ENCODE peak calls at places on chromosomes 4 and X, in seven cellular contexts. R is AG04450; T is PC-3; P is endodermal cell; C is CD4-positive, alpha-beta memory T cell; S is dorsolateral prefrontal cortex; O is sigmoid colon. F is an unnamed sample.

GRCh38 chrX:118116308-118117068 is at the start of gene KLHL13:
- DNase-seq in R (no peak), T (peak), P (peak), C (no peak), S (peak), O (peak), F (no peak)

GRCh38 chr4:2291705-2292651 is 30.1 kb upstream of the MXD4 start:
- DNase-seq in R (no peak), T (no peak), P (peak), C (no peak), S (peak), O (peak), F (no peak)

GRCh38 chr4:90951037-90951436 is 823.8 kb downstream of the CCSER1 start:
- DNase-seq in R (peak), T (peak), P (no peak), C (no peak), S (no peak), O (no peak), F (no peak)

GRCh38 chrX:115531818-115532403 is 29.1 kb upstream of the PLS3 start:
- DNase-seq in R (no peak), T (peak), P (no peak), C (no peak), S (no peak), O (no peak), F (no peak)

GRCh38 chr4:61583696-61584095 is 383.6 kb downstream of the ADGRL3 start:
- DNase-seq in R (peak), T (peak), P (no peak), C (no peak), S (no peak), O (no peak), F (no peak)

GRCh38 chrX:52424658-52425057 is 55.8 kb downstream of the XAGE2 start:
- DNase-seq in R (no peak), T (peak), P (no peak), C (no peak), S (no peak), O (no peak), F (no peak)

GRCh38 chr4:106529348-106530033 is 160.9 kb upstream of the GIMD1 start:
- DNase-seq in R (no peak), T (peak), P (no peak), C (no peak), S (no peak), O (no peak), F (no peak)

GRCh38 chrX:39988496-39988895 is 109.3 kb downstream of the BCOR start:
- DNase-seq in R (no peak), T (no peak), P (no peak), C (no peak), S (no peak), O (no peak), F (no peak)

GRCh38 chr4:151091047-151091446 is 8.4 kb upstream of the RPS3A start:
- DNase-seq in R (no peak), T (no peak), P (no peak), C (no peak), S (no peak), O (no peak), F (no peak)

GRCh38 chr4:70518716-70519115 is 347 bp downstream of the AMTN start:
- DNase-seq in R (no peak), T (peak), P (no peak), C (no peak), S (no peak), O (no peak), F (no peak)

GRCh38 chr4:153488719-153489384 is 22.7 kb downstream of the TMEM131L start:
- DNase-seq in R (no peak), T (no peak), P (peak), C (no peak), S (peak), O (no peak), F (no peak)

GRCh38 chr4:150369434-150370141 is 212.4 kb upstream of the MAB21L2 start:
- DNase-seq in R (no peak), T (no peak), P (no peak), C (no peak), S (no peak), O (no peak), F (no peak)

GRCh38 chr4:119329837-119330620 is 8.1 kb upstream of the FABP2 start:
- DNase-seq in R (no peak), T (no peak), P (no peak), C (no peak), S (no peak), O (no peak), F (no peak)

GRCh38 chr4:89000844-89001360 is 56.1 kb downstream of the FAM13A start:
- DNase-seq in R (no peak), T (peak), P (no peak), C (no peak), S (no peak), O (no peak), F (peak)

GRCh38 chr4:76624271-76624681 is 189.2 kb downstream of the SHROOM3 start:
- DNase-seq in R (peak), T (peak), P (peak), C (no peak), S (no peak), O (peak), F (no peak)

GRCh38 chr4:153062652-153063168 is 126.6 kb downstream of the FHDC1 start:
- DNase-seq in R (no peak), T (no peak), P (no peak), C (no peak), S (no peak), O (no peak), F (no peak)

GRCh38 chr4:102625232-102625930 is 124.2 kb downstream of the NFKB1 start:
- DNase-seq in R (no peak), T (peak), P (peak), C (peak), S (no peak), O (no peak), F (no peak)

GRCh38 chr4:185902654-185903053 is 90.7 kb upstream of the SORBS2 start:
- DNase-seq in R (no peak), T (peak), P (no peak), C (no peak), S (no peak), O (no peak), F (no peak)

GRCh38 chrX:121642415-121642814 is 595.0 kb downstream of the GLUD2 start:
- DNase-seq in R (no peak), T (peak), P (no peak), C (no peak), S (no peak), O (no peak), F (no peak)

GRCh38 chrX:3680459-3680858 is 33.0 kb downstream of the PRKX start:
- DNase-seq in R (no peak), T (peak), P (no peak), C (no peak), S (no peak), O (no peak), F (no peak)

GRCh38 chrX:17475820-17476219 is 100.8 kb downstream of the NHS start:
- DNase-seq in R (no peak), T (no peak), P (no peak), C (no peak), S (no peak), O (no peak), F (no peak)

DNA sequence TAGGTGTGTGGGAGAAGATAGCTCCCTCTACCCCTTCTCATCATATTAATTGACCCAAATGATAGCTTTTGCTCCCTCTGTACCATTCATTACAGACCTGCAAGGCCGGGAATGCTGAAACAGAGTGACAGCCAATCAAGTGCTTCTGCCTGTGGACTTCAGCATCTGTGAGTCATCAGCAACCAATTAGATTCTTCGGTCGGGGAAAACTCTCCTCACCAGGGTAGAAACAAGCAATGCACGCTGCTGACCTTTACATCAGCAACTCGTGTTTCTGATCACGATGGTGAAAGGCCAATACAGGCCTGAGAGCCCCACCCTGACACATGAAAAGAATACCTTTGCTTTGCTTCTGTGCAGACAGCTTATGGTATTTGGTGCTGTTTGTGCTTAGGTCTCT is 347.2 kb upstream of the DDX53 start:
- DNase-seq in R (peak), T (peak), P (peak), C (no peak), S (no peak), O (no peak), F (no peak)
- H3K27ac ChIP-seq in R (no peak), T (no peak), P (no peak), C (no peak), S (no peak), O (peak), F (no peak)

DNA sequence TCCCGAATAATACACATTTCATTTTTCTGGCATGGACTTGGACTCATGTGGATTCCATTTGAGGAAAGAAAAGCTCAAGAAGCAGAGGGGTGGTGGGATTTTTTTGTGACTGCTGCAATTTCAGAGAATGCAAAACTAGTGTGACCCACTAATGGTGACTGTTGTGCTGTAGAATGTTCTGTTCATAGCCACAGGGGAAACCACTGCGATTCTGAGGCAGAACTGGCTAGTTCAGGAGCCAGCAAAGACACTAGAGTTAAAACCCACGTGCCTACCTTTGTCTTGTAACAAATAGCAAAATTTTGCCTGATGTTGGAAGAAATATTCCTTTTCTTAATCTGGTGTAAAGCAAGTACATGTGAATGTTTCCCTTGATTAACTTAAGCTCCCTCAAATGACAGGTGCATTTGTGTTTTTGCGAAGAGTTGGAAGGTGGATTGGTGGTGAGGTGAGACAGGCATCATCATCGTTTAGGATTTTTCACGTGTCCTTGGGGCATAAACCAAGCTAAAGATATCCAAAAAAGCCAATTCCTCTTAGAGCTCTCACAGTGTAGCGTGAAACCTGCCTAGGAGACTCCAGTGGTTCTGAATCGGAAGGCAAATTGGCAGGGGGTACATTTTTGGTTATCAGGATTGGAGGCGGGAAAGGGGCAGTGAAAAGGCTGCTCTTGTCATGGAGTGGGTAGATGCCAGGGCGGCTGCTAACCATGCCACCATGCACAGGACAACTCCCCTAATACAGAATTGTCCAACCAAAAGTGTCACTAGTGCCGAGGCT is 38.1 kb upstream of the FAM9C start:
- DNase-seq in R (no peak), T (no peak), P (no peak), C (no peak), S (no peak), O (no peak), F (no peak)
- H3K27ac ChIP-seq in R (peak), T (no peak), P (no peak), C (peak), S (no peak), O (no peak), F (no peak)

GRCh38 chrX:48684134-48684533 is 535 bp downstream of the WAS start:
- DNase-seq in R (no peak), T (no peak), P (no peak), C (no peak), S (no peak), O (no peak), F (no peak)
- H3K27ac ChIP-seq in R (no peak), T (no peak), P (no peak), C (peak), S (no peak), O (no peak), F (no peak)

DNA sequence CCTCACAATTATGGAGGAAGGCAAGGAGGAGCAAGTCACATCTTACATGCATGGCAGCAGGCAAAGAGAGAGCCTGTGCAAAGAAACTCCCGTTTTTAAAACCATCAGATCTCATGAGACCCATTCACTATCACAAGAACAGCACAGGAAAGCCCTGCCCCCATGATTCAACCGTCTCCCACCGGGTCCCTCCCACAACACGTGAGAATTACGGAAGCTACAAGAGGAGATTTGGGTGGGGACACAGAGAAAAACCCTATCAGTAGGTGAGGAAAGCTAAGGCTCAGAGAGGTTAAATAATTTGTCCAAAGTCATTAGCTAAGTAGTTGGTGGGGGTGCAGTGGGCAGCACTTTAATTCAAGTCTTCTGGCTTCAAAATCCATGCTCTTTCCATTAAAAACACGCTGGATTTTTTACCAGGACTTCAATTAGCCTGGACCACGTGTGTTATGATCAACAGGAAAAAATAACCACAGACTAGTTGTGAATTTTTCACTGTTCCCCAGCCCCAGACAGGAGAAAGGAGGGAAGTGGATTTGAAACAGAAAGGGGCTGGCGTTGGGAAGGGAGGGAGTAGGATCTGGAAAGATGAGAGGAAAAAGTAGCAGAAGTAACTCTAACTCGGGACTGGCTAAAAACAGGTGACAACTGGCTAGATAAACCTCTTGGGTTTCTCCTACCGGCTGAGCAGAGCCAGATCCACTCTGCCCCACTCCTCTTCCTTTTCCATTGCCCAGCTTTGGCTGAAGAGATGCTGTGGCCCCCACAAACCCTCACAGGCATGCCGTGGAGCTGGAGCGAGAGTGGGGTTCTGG is 986 bp downstream of the MTMR8 start:
- DNase-seq in R (no peak), T (no peak), P (no peak), C (no peak), S (no peak), O (no peak), F (no peak)
- H3K27ac ChIP-seq in R (no peak), T (no peak), P (no peak), C (peak), S (no peak), O (peak), F (no peak)

GRCh38 chrX:20285513-20285912 is 18.8 kb upstream of the RPS6KA3 start:
- DNase-seq in R (no peak), T (peak), P (no peak), C (no peak), S (no peak), O (no peak), F (no peak)

GRCh38 chrX:20284444-20284843 is 17.7 kb upstream of the RPS6KA3 start:
- DNase-seq in R (no peak), T (no peak), P (no peak), C (no peak), S (no peak), O (no peak), F (no peak)

GRCh38 chrX:20280938-20281337 is 14.2 kb upstream of the RPS6KA3 start:
- DNase-seq in R (no peak), T (no peak), P (no peak), C (no peak), S (no peak), O (no peak), F (no peak)

DNA sequence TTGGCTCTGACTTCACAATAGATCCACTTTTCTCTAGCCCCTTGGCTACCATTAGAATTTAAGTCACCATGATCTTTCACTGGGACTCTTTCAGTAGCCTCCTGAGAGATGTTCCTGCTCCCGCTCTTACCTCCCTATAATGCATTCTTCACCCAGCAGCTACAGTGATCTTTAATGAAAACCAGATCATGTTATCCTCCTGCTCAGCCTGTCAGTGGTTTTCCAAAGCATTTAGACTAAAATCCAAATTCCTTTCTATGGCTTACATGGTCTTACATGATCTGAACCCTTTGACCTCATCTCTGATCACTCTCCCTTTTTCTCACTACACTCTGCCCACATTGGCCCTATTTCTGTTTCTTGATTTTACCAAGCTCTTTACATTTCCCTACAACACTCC is 18.3 kb upstream of the RPS6KA3 start:
- DNase-seq in R (no peak), T (no peak), P (no peak), C (no peak), S (no peak), O (no peak), F (no peak)
- H3K27ac ChIP-seq in R (no peak), T (peak), P (no peak), C (no peak), S (no peak), O (no peak), F (no peak)